ENCODE peak calls at places on chromosomes 1 and 21, in four cellular contexts. X is T-helper 1 cell, V is H54, M is AG04450. B is an unnamed sample.

GRCh38 chr1:109530457-109531204 is 9.0 kb upstream of the GPR61 start:
- DNase-seq in V (no peak), M (no peak), X (no peak), B (no peak)

GRCh38 chr1:79396901-79397300 is 390.4 kb upstream of the ADGRL4 start:
- DNase-seq in V (no peak), X (no peak), M (no peak), B (no peak)

GRCh38 chr1:176949033-176949662 is 215.4 kb downstream of the ASTN1 start:
- DNase-seq in X (no peak), V (peak), M (no peak), B (no peak)

GRCh38 chr1:109488696-109489095 is 5.0 kb downstream of the ATXN7L2 start:
- DNase-seq in M (no peak), X (no peak), V (no peak), B (no peak)

GRCh38 chr1:182666736-182667135 is 17.7 kb downstream of the RGS8 start:
- DNase-seq in V (no peak), X (no peak), M (no peak), B (no peak)

GRCh38 chr1:113929750-113930498 is 800 bp downstream of the HIPK1 start:
- DNase-seq in M (no peak), X (peak), V (peak), B (no peak)

GRCh38 chr1:197857477-197857876 is 45.0 kb upstream of the C1orf53 start:
- DNase-seq in V (no peak), M (no peak), X (no peak), B (no peak)

GRCh38 chr1:38915352-38915948 is 26.2 kb downstream of the RHBDL2 start:
- DNase-seq in M (peak), V (no peak), X (no peak), B (no peak)

GRCh38 chr21:37642493-37642892 is 273.8 kb downstream of the KCNJ6 start:
- DNase-seq in V (no peak), X (peak), M (no peak), B (no peak)

GRCh38 chr1:149844096-149844495 is 55.3 kb upstream of the BOLA1 start:
- DNase-seq in V (no peak), M (no peak), X (no peak), B (no peak)

GRCh38 chr1:39425634-39426033 is 65.8 kb upstream of the BMP8A start:
- DNase-seq in M (no peak), X (no peak), V (no peak), B (no peak)

GRCh38 chr1:93178418-93178817 is 1.8 kb downstream of the TMED5 start:
- DNase-seq in M (no peak), X (no peak), V (no peak), B (no peak)

GRCh38 chr21:45981154-45981606 is 390 bp upstream of the COL6A1 start:
- DNase-seq in X (peak), V (peak), M (peak), B (peak)

GRCh38 chr21:16072692-16073091 is 342.9 kb downstream of the USP25 start:
- DNase-seq in X (no peak), M (peak), V (no peak), B (peak)

GRCh38 chr21:28821276-28822063 is 171.2 kb downstream of the LTN1 start:
- DNase-seq in M (no peak), V (no peak), X (no peak), B (no peak)

GRCh38 chr1:6801998-6802397 is 16.7 kb downstream of the CAMTA1 start:
- DNase-seq in M (no peak), V (no peak), X (no peak), B (no peak)

GRCh38 chr1:117037802-117038201 is 22.3 kb upstream of the TTF2 start:
- DNase-seq in X (no peak), V (no peak), M (no peak), B (no peak)

GRCh38 chr1:20212685-20213331 is 26.5 kb upstream of the PLA2G2C start:
- DNase-seq in X (peak), M (peak), V (peak), B (no peak)

GRCh38 chr1:202516434-202516877 is 168.0 kb downstream of the PPP1R12B start:
- DNase-seq in V (no peak), X (no peak), M (no peak), B (no peak)

GRCh38 chr1:177256153-177256814 is 85.5 kb downstream of the BRINP2 start:
- DNase-seq in M (peak), X (no peak), V (no peak), B (peak)

GRCh38 chr1:39828734-39829133 is 40.1 kb upstream of the BMP8B start:
- DNase-seq in V (no peak), M (no peak), X (no peak), B (no peak)

GRCh38 chr1:156390409-156391144 is 21.6 kb downstream of the RHBG start:
- DNase-seq in X (no peak), V (no peak), M (no peak), B (no peak)

GRCh38 chr1:66227966-66228365 is 306.0 kb upstream of the SGIP1 start:
- DNase-seq in V (no peak), M (no peak), X (no peak), B (no peak)

GRCh38 chr1:150763631-150764223 is 1.9 kb downstream of the CTSS start:
- DNase-seq in M (no peak), V (no peak), X (no peak), B (no peak)

GRCh38 chr1:14742181-14742980 is 143.9 kb downstream of the KAZN start:
- DNase-seq in X (no peak), V (peak), M (peak), B (peak)

GRCh38 chr1:30982937-30983336 is 74.4 kb upstream of the SDC3 start:
- DNase-seq in V (no peak), M (no peak), X (no peak), B (no peak)

GRCh38 chr1:155983191-155984023 is 5.1 kb upstream of the ARHGEF2 start:
- DNase-seq in M (peak), X (no peak), V (peak), B (peak)

GRCh38 chr1:209875510-209875909 is 47.7 kb downstream of the UTP25 start:
- DNase-seq in X (no peak), V (no peak), M (no peak), B (no peak)

GRCh38 chr1:117793396-117793795 is 136.0 kb downstream of the GDAP2 start:
- DNase-seq in V (no peak), X (no peak), M (no peak), B (no peak)

GRCh38 chr1:34744851-34745250 is 10.0 kb upstream of the GJB5 start:
- DNase-seq in M (no peak), V (no peak), X (no peak), B (no peak)

GRCh38 chr1:36365310-36365895 is 20.3 kb downstream of the STK40 start:
- DNase-seq in X (no peak), M (no peak), V (no peak), B (no peak)

GRCh38 chr1:51784997-51785421 is 93.5 kb downstream of the NRDC start:
- DNase-seq in X (no peak), V (no peak), M (no peak), B (no peak)

GRCh38 chr1:225882008-225882698 is at the start of gene TMEM63A:
- DNase-seq in X (peak), V (peak), M (peak), B (peak)

GRCh38 chr1:109089242-109090015 is 1.1 kb upstream of the TMEM167B start:
- DNase-seq in M (no peak), V (peak), X (no peak), B (no peak)